ENCODE peak calls at places on chromosomes 16 and 17, in five cellular contexts. T is NB4; W is left ventricle myocardium inferior; G is esophagus squamous epithelium; K is CD4-positive, alpha-beta T cell. M is an unnamed sample.

GRCh38 chr17:1264196-1264595 is 6.0 kb upstream of the BHLHA9 start:
- DNase-seq in T (no peak), W (no peak), G (no peak), K (no peak), M (no peak)

GRCh38 chr16:90042946-90043514 is 23.8 kb upstream of the DBNDD1 start:
- DNase-seq in T (no peak), W (no peak), G (no peak), K (no peak), M (no peak)

GRCh38 chr16:72033437-72033836 is 20.9 kb upstream of the HP start:
- DNase-seq in T (no peak), W (no peak), G (no peak), K (no peak), M (no peak)

GRCh38 chr17:58331815-58332719 is 3.5 kb upstream of the TSPOAP1 start:
- DNase-seq in T (peak; percentile 97), W (peak; percentile 74), G (peak; percentile 72), K (peak; percentile 72), M (peak; percentile 10)

GRCh38 chr17:82838386-82839063 is 1.3 kb downstream of the ZNF750 start:
- DNase-seq in T (peak; percentile 90), W (no peak), G (no peak), K (no peak), M (no peak)

GRCh38 chr17:29215717-29216116 is 30.9 kb upstream of the CRYBA1 start:
- DNase-seq in T (peak; percentile 58), W (no peak), G (no peak), K (no peak), M (no peak)

GRCh38 chr16:87320510-87321227 is 3.5 kb upstream of the C16orf95 start:
- DNase-seq in T (no peak), W (no peak), G (no peak), K (no peak), M (peak; percentile 12)

GRCh38 chr16:89727406-89728120 is 6.2 kb downstream of the ZNF276 start:
- DNase-seq in T (no peak), W (no peak), G (no peak), K (no peak), M (no peak)

GRCh38 chr17:19023209-19023999 is 18.8 kb upstream of the FAM83G start:
- DNase-seq in T (no peak), W (no peak), G (no peak), K (no peak), M (peak; percentile 6)

GRCh38 chr16:89314357-89314756 is 96.9 kb downstream of the ZNF778 start:
- DNase-seq in T (no peak), W (no peak), G (no peak), K (peak; percentile 46), M (no peak)

GRCh38 chr17:29283496-29283895 is 10.5 kb downstream of the NUFIP2 start:
- DNase-seq in T (no peak), W (no peak), G (no peak), K (no peak), M (no peak)

GRCh38 chr16:56311208-56312027 is 113.9 kb downstream of the AMFR start:
- DNase-seq in T (peak; percentile 29), W (no peak), G (no peak), K (no peak), M (no peak)

GRCh38 chr16:88531346-88531745 is 38.9 kb upstream of the ZC3H18 start:
- DNase-seq in T (peak; percentile 53), W (no peak), G (no peak), K (no peak), M (no peak)

GRCh38 chr17:83064021-83064731 is 15.2 kb upstream of the METRNL start:
- DNase-seq in T (no peak), W (no peak), G (no peak), K (no peak), M (no peak)

GRCh38 chr16:79834720-79835119 is 234.2 kb upstream of the MAF start:
- DNase-seq in T (no peak), W (no peak), G (no peak), K (no peak), M (no peak)

GRCh38 chr16:31351246-31351936 is 3.6 kb upstream of the ITGAX start:
- DNase-seq in T (no peak), W (no peak), G (no peak), K (no peak), M (no peak)

GRCh38 chr16:31107465-31107867 is 720 bp upstream of the BCKDK start:
- DNase-seq in T (no peak), W (no peak), G (no peak), K (no peak), M (peak; percentile 58)

GRCh38 chr16:66480265-66481080 is 53.4 kb downstream of the BEAN1 start:
- DNase-seq in T (no peak), W (no peak), G (no peak), K (no peak), M (no peak)

GRCh38 chr17:61064087-61064951 is 335.3 kb upstream of the TBX2 start:
- DNase-seq in T (no peak), W (no peak), G (no peak), K (no peak), M (no peak)

GRCh38 chr16:51898872-51899271 is 648.1 kb downstream of the TOX3 start:
- DNase-seq in T (no peak), W (no peak), G (no peak), K (no peak), M (no peak)

GRCh38 chr16:66717112-66717675 is 20.7 kb upstream of the CMTM4 start:
- DNase-seq in T (peak; percentile 73), W (peak; percentile 27), G (no peak), K (no peak), M (peak; percentile 77)

GRCh38 chr17:65356524-65356923 is 204.9 kb downstream of the AXIN2 start:
- DNase-seq in T (no peak), W (no peak), G (no peak), K (no peak), M (no peak)

GRCh38 chr16:76235025-76235424 is 42.2 kb upstream of the CNTNAP4 start:
- DNase-seq in T (no peak), W (no peak), G (no peak), K (no peak), M (no peak)

GRCh38 chr17:13367154-13367553 is 234.6 kb downstream of the HS3ST3A1 start:
- DNase-seq in T (no peak), W (no peak), G (no peak), K (no peak), M (no peak)

GRCh38 chr16:57555831-57556230 is 13.4 kb downstream of the ADGRG5 start:
- DNase-seq in T (peak; percentile 24), W (no peak), G (no peak), K (no peak), M (no peak)

GRCh38 chr17:35313875-35314409 is 59.5 kb downstream of the SLFN11 start:
- DNase-seq in T (no peak), W (peak; percentile 67), G (no peak), K (no peak), M (no peak)

GRCh38 chr17:6996256-6997111 is 635 bp downstream of the ALOX12 start:
- DNase-seq in T (no peak), W (no peak), G (no peak), K (no peak), M (no peak)

GRCh38 chr16:20944861-20945390 is 44.4 kb downstream of the LYRM1 start:
- DNase-seq in T (peak; percentile 25), W (no peak), G (no peak), K (no peak), M (no peak)

GRCh38 chr16:78285437-78285917 is 186.0 kb downstream of the WWOX start:
- DNase-seq in T (no peak), W (no peak), G (no peak), K (no peak), M (no peak)

GRCh38 chr17:2309338-2310143 is 5.8 kb downstream of the SRR start:
- DNase-seq in T (no peak), W (no peak), G (no peak), K (no peak), M (no peak)

GRCh38 chr17:51238253-51238887 is 21.5 kb downstream of the MBTD1 start:
- DNase-seq in T (no peak), W (no peak), G (no peak), K (no peak), M (no peak)

GRCh38 chr17:61635913-61636432 is 45.0 kb upstream of the NACA2 start:
- DNase-seq in T (peak; percentile 69), W (no peak), G (no peak), K (peak; percentile 21), M (peak; percentile 38)

GRCh38 chr17:77476920-77477805 is 336.4 kb downstream of the SEC14L1 start:
- DNase-seq in T (no peak), W (peak; percentile 69), G (no peak), K (no peak), M (peak; percentile 33)
- TF ChIP-seq CTCF in T (no peak), W (peak; percentile 22), G (no peak), K (no peak), M (no peak)

GRCh38 chr17:42388381-42389134 is at the start of gene STAT3:
- DNase-seq in T (peak; percentile 99), W (peak; percentile 100), G (peak; percentile 99), K (peak; percentile 100), M (peak; percentile 100)
- TF ChIP-seq CTCF in T (no peak), W (no peak), G (no peak), K (no peak), M (no peak)

GRCh38 chr16:25034916-25035315 is 19.7 kb upstream of the ARHGAP17 start:
- DNase-seq in T (no peak), W (no peak), G (no peak), K (no peak), M (no peak)

GRCh38 chr16:25030420-25031131 is 15.4 kb upstream of the ARHGAP17 start:
- DNase-seq in T (no peak), W (no peak), G (no peak), K (no peak), M (no peak)

GRCh38 chr16:25033852-25034251 is 18.7 kb upstream of the ARHGAP17 start:
- DNase-seq in T (no peak), W (no peak), G (no peak), K (no peak), M (no peak)

GRCh38 chr16:25031132-25031440 is 15.9 kb upstream of the ARHGAP17 start:
- DNase-seq in T (no peak), W (no peak), G (no peak), K (no peak), M (no peak)

DNA sequence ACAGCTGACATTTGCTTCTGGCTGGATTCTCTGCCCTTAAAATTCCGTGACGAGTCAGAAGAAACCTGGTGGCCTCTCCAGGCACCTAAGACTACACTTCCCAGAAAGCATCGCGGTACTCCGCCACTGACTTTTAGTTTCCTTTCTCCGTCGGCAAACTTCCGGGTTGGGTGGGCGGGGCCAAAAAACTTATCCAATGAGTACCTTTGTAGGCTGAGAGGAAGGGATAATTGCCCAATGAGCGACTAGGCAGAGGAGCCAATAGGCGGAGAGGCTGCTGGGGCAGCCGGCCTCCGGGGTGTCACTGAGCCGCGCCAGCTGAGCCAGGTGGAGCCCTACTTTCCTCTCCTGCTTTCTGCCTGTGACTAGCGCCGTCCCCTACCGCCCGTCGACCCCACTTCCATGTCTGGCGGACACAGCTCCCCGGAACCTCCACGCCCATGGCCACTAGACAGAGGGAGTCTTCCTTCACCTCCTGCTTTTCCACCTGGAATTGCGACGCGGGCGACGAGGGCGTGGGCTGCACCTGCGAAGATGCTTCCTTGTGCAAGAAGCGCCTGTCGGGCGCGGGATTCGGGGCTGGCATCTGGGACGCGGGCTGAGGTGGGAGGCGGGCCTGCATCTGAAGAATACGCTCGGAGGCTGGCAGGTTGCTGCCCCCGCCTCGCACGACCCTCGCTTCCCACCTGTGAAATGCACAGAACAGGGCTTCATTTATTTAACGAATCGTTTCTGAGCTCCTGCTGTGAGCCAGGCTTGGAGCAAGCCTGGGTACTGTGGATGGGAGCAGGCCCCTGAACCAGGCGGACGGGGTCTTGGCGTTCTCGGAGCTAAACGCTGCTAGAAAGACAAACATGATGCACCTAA is 16.5 kb upstream of the ARHGAP17 start:
- DNase-seq in T (peak; percentile 96), W (peak; percentile 85), G (peak; percentile 85), K (peak; percentile 81), M (peak; percentile 80)
- TF ChIP-seq CTCF in T (no peak), W (no peak), G (no peak), K (no peak), M (no peak)

GRCh38 chr17:43949777-43950176 is 4.0 kb downstream of the PYY start:
- DNase-seq in T (peak; percentile 16), W (no peak), G (no peak), K (no peak), M (no peak)
- TF ChIP-seq CTCF in T (no peak), W (no peak), G (no peak), K (no peak), M (no peak)

M was measured in glutamatergic neuron.